ENCODE peak calls at places on chromosomes 6 and 20, in nine cellular contexts. B is fibroblast of mammary gland, T is sigmoid colon, W is MM.1S, D is stomach, C is psoas muscle, O is hepatocyte, A is heart left ventricle, K is mucosa of descending colon. Q is an unnamed sample.

GRCh38 chr20:46324960-46325703 is 16.8 kb upstream of the CDH22 start:
- DNase-seq in K (peak), T (no peak), O (peak), D (peak), A (no peak), B (peak), C (no peak), W (no peak), Q (peak)

GRCh38 chr6:51996296-51996947 is 91.0 kb downstream of the PKHD1 start:
- DNase-seq in W (no peak), O (no peak), B (no peak), C (no peak), K (no peak), T (no peak), D (no peak), A (no peak), Q (no peak)

GRCh38 chr20:63940071-63940471 is 16.1 kb downstream of the UCKL1 start:
- DNase-seq in A (peak), B (no peak), K (no peak), D (no peak), C (no peak), T (peak), O (no peak), W (no peak), Q (no peak)

GRCh38 chr6:47103931-47104330 is 61.8 kb upstream of the ADGRF1 start:
- DNase-seq in T (no peak), O (peak), A (no peak), B (peak), W (no peak), D (peak), C (no peak), K (peak), Q (peak)

GRCh38 chr20:35506872-35507638 is 22.4 kb downstream of the C20orf173 start:
- DNase-seq in T (no peak), O (no peak), A (peak), D (no peak), W (no peak), K (no peak), B (peak), C (no peak), Q (no peak)

GRCh38 chr6:158938220-158938619 is 61.8 kb downstream of the RSPH3 start:
- DNase-seq in A (no peak), T (no peak), W (no peak), O (no peak), C (no peak), B (no peak), D (no peak), K (no peak), Q (no peak)

GRCh38 chr6:110949679-110950285 is 8.7 kb upstream of the GTF3C6 start:
- DNase-seq in C (no peak), O (peak), K (no peak), T (no peak), B (peak), D (no peak), W (peak), A (no peak), Q (peak)

GRCh38 chr6:16324622-16325225 is 86.3 kb downstream of the GMPR start:
- DNase-seq in C (no peak), D (no peak), T (no peak), W (no peak), A (peak), O (no peak), K (no peak), B (peak), Q (no peak)

GRCh38 chr20:17761612-17762011 is 61.8 kb downstream of the BANF2 start:
- DNase-seq in W (no peak), D (no peak), O (no peak), C (no peak), B (peak), A (no peak), K (no peak), T (no peak), Q (no peak)

GRCh38 chr6:123415844-123416468 is 220.8 kb downstream of the TRDN start:
- DNase-seq in C (no peak), D (peak), A (peak), T (no peak), K (peak), O (peak), B (peak), W (peak), Q (peak)

GRCh38 chr6:2209226-2209809 is 36.1 kb downstream of the GMDS start:
- DNase-seq in C (no peak), K (peak), O (peak), W (peak), T (no peak), B (peak), D (peak), A (no peak), Q (peak)

GRCh38 chr6:12490904-12491571 is 200.9 kb downstream of the EDN1 start:
- DNase-seq in T (no peak), K (no peak), O (peak), A (no peak), C (no peak), B (peak), D (no peak), W (no peak), Q (peak)

GRCh38 chr6:2978923-2979322 is 7.6 kb upstream of the SERPINB6 start:
- DNase-seq in B (no peak), K (no peak), C (no peak), D (no peak), T (no peak), W (no peak), A (no peak), O (no peak), Q (no peak)

GRCh38 chr6:165232277-165232654 is 77.1 kb downstream of the C6orf118 start:
- DNase-seq in O (no peak), D (no peak), A (no peak), T (no peak), K (no peak), W (no peak), C (no peak), B (no peak), Q (no peak)

GRCh38 chr20:62220666-62221568 is 839 bp upstream of the HRH3 start:
- DNase-seq in T (no peak), A (no peak), C (no peak), W (no peak), B (no peak), O (no peak), D (no peak), K (no peak), Q (no peak)

GRCh38 chr6:47665112-47665511 is 33.3 kb upstream of the ADGRF4 start:
- DNase-seq in W (no peak), B (no peak), C (no peak), O (peak), D (no peak), T (no peak), A (no peak), K (no peak), Q (no peak)

GRCh38 chr6:108562503-108562993 is 1.8 kb downstream of the FOXO3 start:
- DNase-seq in A (peak), W (peak), D (peak), O (peak), T (peak), K (peak), C (peak), B (peak), Q (peak)

GRCh38 chr6:170584954-170585498 is 589 bp upstream of the PDCD2 start:
- DNase-seq in K (no peak), C (no peak), D (peak), O (peak), W (no peak), B (no peak), A (no peak), T (no peak), Q (no peak)

GRCh38 chr20:8144282-8145245 is 12.5 kb downstream of the PLCB1 start:
- DNase-seq in W (no peak), C (no peak), T (no peak), B (peak), A (no peak), O (no peak), K (no peak), D (no peak), Q (peak)

GRCh38 chr20:9629821-9630220 is 115.4 kb downstream of the LAMP5 start:
- DNase-seq in A (no peak), D (no peak), C (no peak), O (no peak), W (no peak), T (no peak), K (no peak), B (no peak), Q (no peak)

GRCh38 chr6:168061269-168062210 is 17.5 kb downstream of the FRMD1 start:
- DNase-seq in D (peak), W (no peak), C (no peak), K (no peak), O (no peak), A (no peak), B (no peak), T (no peak), Q (no peak)

GRCh38 chr6:26103141-26103769 is 16.0 kb downstream of the HFE start:
- DNase-seq in W (no peak), B (peak), T (no peak), A (peak), K (no peak), O (peak), D (no peak), C (no peak), Q (peak)

GRCh38 chr6:111689419-111689818 is 83.7 kb upstream of the TRAF3IP2 start:
- DNase-seq in O (no peak), D (no peak), C (no peak), A (no peak), K (no peak), W (no peak), T (no peak), B (no peak), Q (no peak)

GRCh38 chr20:5153612-5154542 is 27.1 kb downstream of the CDS2 start:
- DNase-seq in O (no peak), T (no peak), D (no peak), B (peak), K (no peak), C (no peak), A (no peak), W (peak), Q (no peak)

GRCh38 chr6:25606151-25606550 is 45.9 kb upstream of the SCGN start:
- DNase-seq in T (no peak), D (no peak), B (no peak), K (no peak), O (no peak), W (no peak), C (no peak), A (no peak), Q (no peak)

GRCh38 chr6:117546674-117547073 is 55.6 kb downstream of the GOPC start:
- DNase-seq in W (no peak), C (no peak), T (no peak), O (no peak), B (no peak), A (no peak), K (no peak), D (no peak), Q (no peak)

GRCh38 chr6:19538086-19538485 is 299.1 kb upstream of the ID4 start:
- DNase-seq in A (no peak), B (no peak), T (no peak), C (no peak), O (peak), K (peak), D (peak), W (peak), Q (no peak)

GRCh38 chr20:1860446-1860845 is 34.8 kb upstream of the SIRPA start:
- DNase-seq in O (no peak), C (no peak), W (no peak), D (no peak), B (peak), A (no peak), K (no peak), T (no peak), Q (peak)

GRCh38 chr6:41638801-41639555 is 710 bp downstream of the MDFI start:
- DNase-seq in O (peak), C (no peak), W (no peak), A (peak), B (no peak), D (no peak), T (peak), K (peak), Q (no peak)

GRCh38 chr20:2521369-2522305 is 12.9 kb upstream of the ZNF343 start:
- DNase-seq in D (peak), T (no peak), W (peak), B (peak), O (peak), K (peak), A (peak), C (peak), Q (peak)

GRCh38 chr20:38201356-38201755 is 36.3 kb upstream of the TGM2 start:
- DNase-seq in D (no peak), B (peak), C (peak), K (no peak), A (peak), O (no peak), T (peak), W (no peak), Q (peak)

GRCh38 chr20:408843-409696 is 971 bp downstream of the RBCK1 start:
- DNase-seq in K (peak), T (no peak), A (peak), O (no peak), D (no peak), W (no peak), C (no peak), B (no peak), Q (no peak)

GRCh38 chr20:406200-407096 is 1.7 kb upstream of the RBCK1 start:
- DNase-seq in C (no peak), D (no peak), O (no peak), W (no peak), B (no peak), K (no peak), T (no peak), A (no peak), Q (no peak)

GRCh38 chr20:407953-408842 is at the start of gene RBCK1:
- DNase-seq in A (peak), C (peak), D (peak), T (peak), K (peak), O (peak), B (peak), W (peak), Q (peak)

GRCh38 chr20:409697-410559 is 1.8 kb downstream of the RBCK1 start:
- DNase-seq in O (no peak), K (peak), B (no peak), D (no peak), C (peak), W (no peak), A (peak), T (no peak), Q (no peak)

DNA sequence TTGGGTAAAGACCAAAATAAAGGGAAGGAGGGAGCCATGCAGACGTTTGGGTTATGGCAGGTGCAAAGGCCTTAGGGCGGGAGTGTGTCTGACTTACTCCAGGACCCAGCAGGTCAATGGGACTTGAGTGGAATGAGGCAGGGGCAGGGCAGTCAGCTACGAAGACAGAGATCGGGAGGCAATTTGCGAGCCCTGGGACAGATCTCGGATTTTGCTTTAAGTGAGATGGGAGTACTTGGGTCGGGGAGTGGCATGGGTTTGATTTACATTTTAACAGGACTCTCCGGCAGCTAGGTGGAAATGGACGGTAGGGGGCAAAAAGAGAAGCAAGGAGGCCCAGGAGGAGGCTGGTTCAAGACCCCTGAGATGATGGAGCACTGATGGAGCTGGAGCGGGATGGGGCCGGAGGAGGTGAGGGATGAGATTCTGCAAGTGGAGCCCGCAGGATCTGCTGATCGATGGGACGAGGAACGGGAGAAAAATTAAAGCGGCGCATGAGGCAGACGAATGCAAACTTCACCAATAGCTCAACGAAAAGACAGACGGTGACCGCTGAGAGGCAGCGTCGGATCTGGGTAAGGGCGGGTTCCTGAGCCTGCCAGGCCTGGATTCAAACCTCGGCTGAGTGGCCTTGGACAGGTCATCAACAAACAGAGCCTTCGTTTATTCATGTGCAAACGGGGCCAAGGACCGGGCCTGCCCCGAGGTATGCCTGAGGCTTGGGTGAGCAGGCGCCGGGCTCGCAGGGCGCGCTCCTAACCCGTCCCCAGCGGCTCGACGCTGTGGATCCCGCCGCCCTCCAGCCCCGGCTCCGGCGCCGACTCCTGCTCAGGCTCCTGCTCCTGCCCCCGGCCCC is 774 bp upstream of the RBCK1 start:
- DNase-seq in C (peak), T (peak), W (peak), A (peak), D (peak), K (peak), B (peak), O (peak), Q (peak)
- TF ChIP-seq CTCF in C (peak), T (peak), W (peak), A (no peak), D (no peak), K (peak), B (peak), O (peak), Q (peak)

GRCh38 chr6:125229080-125229479 is 72.7 kb downstream of the HDDC2 start:
- DNase-seq in C (no peak), O (no peak), D (no peak), B (no peak), T (no peak), A (no peak), K (no peak), W (no peak), Q (peak)
- H3K4me3 ChIP-seq in C (no peak), O (no peak), D (no peak), B (no peak), T (no peak), A (no peak), K (no peak), W (no peak), Q (peak)

GRCh38 chr6:113288409-113288808 is 568.7 kb upstream of the MARCKS start:
- DNase-seq in C (no peak), B (no peak), W (no peak), T (no peak), A (no peak), D (no peak), K (no peak), O (no peak), Q (no peak)
- TF ChIP-seq CTCF in C (no peak), B (no peak), W (no peak), T (no peak), A (no peak), D (no peak), K (no peak), O (no peak), Q (no peak)

GRCh38 chr20:50867805-50868204 is 63.4 kb downstream of the ADNP start:
- DNase-seq in D (no peak), O (no peak), A (no peak), T (no peak), K (no peak), C (no peak), W (no peak), B (no peak), Q (no peak)

GRCh38 chr20:50868509-50869495 is 62.4 kb downstream of the ADNP start:
- DNase-seq in B (no peak), T (no peak), C (no peak), D (no peak), K (no peak), W (no peak), O (peak), A (no peak), Q (no peak)

GRCh38 chr20:50872562-50873288 is 58.5 kb downstream of the ADNP start:
- DNase-seq in W (no peak), T (no peak), C (no peak), B (no peak), K (no peak), O (no peak), D (no peak), A (no peak), Q (no peak)

GRCh38 chr20:50873518-50873959 is 57.7 kb downstream of the ADNP start:
- DNase-seq in W (no peak), A (no peak), C (no peak), T (no peak), B (no peak), K (no peak), O (no peak), D (no peak), Q (no peak)

DNA sequence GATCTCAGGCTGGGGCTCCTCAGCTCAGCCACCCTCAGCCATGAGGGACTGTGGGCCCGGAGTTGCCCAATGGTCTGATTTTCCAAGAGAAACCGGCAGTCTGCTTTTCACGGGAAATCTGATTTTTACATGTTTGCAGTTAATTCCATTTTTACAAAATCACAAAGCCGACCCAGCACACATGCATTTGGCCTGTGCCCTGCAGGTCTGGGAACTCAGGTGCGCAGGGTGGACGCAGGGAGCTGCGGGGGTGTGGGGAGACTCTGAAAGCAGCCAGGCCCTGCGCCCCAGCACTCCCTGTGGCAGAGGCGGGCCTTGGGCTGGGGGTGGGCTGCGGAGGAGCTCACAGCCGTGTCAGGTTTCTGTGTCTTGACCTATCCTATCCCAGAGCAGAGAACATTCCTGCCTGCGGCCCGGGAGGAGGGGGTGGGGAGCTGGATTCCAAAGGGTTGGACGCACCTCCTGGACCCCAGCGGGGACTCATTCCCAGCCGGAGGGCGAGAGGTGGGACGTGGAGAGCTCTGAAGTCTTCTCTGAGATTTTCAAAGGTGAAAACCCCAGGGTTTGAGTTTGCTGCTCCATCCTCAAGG is 60.6 kb downstream of the ADNP start:
- DNase-seq in K (no peak), B (no peak), O (peak), T (no peak), D (no peak), C (no peak), A (no peak), W (no peak), Q (no peak)
- H3K4me3 ChIP-seq in K (no peak), B (no peak), O (no peak), T (no peak), D (no peak), C (no peak), A (no peak), W (no peak), Q (no peak)

Q was measured in fibroblast of the aortic adventitia.